ENCODE peak calls at places on chromosomes 6 and 20, in seven cellular contexts. R is esophagus squamous epithelium; L is ureter; N is aorta; V is keratinocyte; W is activated T-helper 1 cell treated with anti-CD3 and anti-CD28 coated beads, Interleukin-2, amount 50 U/mL, for 16 hours; Y is islet precursor cell. S is an unnamed sample.

GRCh38 chr6:144931172-144932035 is 646.3 kb downstream of the UTRN start:
- DNase-seq in R (no peak), L (peak), N (no peak), V (no peak), W (no peak), Y (peak), S (peak)

GRCh38 chr6:6317825-6318733 is 2.4 kb downstream of the F13A1 start:
- DNase-seq in R (no peak), L (no peak), N (no peak), V (no peak), W (no peak), Y (peak), S (no peak)

GRCh38 chr20:46010491-46011405 is 2.0 kb downstream of the MMP9 start:
- DNase-seq in R (no peak), L (no peak), N (no peak), V (no peak), W (no peak), Y (no peak), S (no peak)

GRCh38 chr20:297925-298754 is 770 bp downstream of the ZCCHC3 start:
- DNase-seq in R (no peak), L (peak), N (peak), V (no peak), W (peak), Y (peak), S (peak)

GRCh38 chr6:2103644-2104523 is 141.5 kb downstream of the GMDS start:
- DNase-seq in R (no peak), L (no peak), N (peak), V (no peak), W (no peak), Y (no peak), S (no peak)

GRCh38 chr6:161557333-161558107 is 283.7 kb upstream of the AGPAT4 start:
- DNase-seq in R (no peak), L (no peak), N (no peak), V (no peak), W (no peak), Y (no peak), S (no peak)

GRCh38 chr6:132919028-132919427 is 104.7 kb downstream of the RPS12 start:
- DNase-seq in R (no peak), L (no peak), N (no peak), V (no peak), W (no peak), Y (no peak), S (no peak)

GRCh38 chr6:80132942-80133517 is 26.6 kb downstream of the BCKDHB start:
- DNase-seq in R (no peak), L (peak), N (peak), V (peak), W (no peak), Y (no peak), S (no peak)

GRCh38 chr6:126123226-126123625 is 136.9 kb downstream of the TRMT11 start:
- DNase-seq in R (no peak), L (no peak), N (no peak), V (no peak), W (no peak), Y (peak), S (no peak)

GRCh38 chr6:159217595-159218275 is 48.5 kb downstream of the FNDC1 start:
- DNase-seq in R (no peak), L (no peak), N (no peak), V (no peak), W (no peak), Y (peak), S (no peak)

GRCh38 chr6:2695464-2696095 is 55.1 kb downstream of the MYLK4 start:
- DNase-seq in R (no peak), L (no peak), N (no peak), V (no peak), W (no peak), Y (no peak), S (no peak)

GRCh38 chr6:30322527-30323501 is 3.9 kb upstream of the TRIM39 start:
- DNase-seq in R (no peak), L (no peak), N (no peak), V (no peak), W (no peak), Y (peak), S (no peak)

GRCh38 chr20:50750145-50750671 is 18.8 kb downstream of the PARD6B start:
- DNase-seq in R (no peak), L (no peak), N (no peak), V (no peak), W (no peak), Y (no peak), S (no peak)

GRCh38 chr6:117205876-117206275 is 59.5 kb upstream of the VGLL2 start:
- DNase-seq in R (no peak), L (no peak), N (no peak), V (no peak), W (no peak), Y (no peak), S (no peak)

GRCh38 chr20:57900226-57900905 is 190.6 kb upstream of the PMEPA1 start:
- DNase-seq in R (no peak), L (no peak), N (no peak), V (no peak), W (no peak), Y (no peak), S (no peak)

GRCh38 chr20:46330072-46330763 is 21.9 kb upstream of the CDH22 start:
- DNase-seq in R (no peak), L (no peak), N (no peak), V (no peak), W (no peak), Y (no peak), S (no peak)

GRCh38 chr6:140001851-140002301 is 627.4 kb upstream of the CITED2 start:
- DNase-seq in R (no peak), L (no peak), N (no peak), V (no peak), W (no peak), Y (no peak), S (no peak)